ENCODE peak calls at places on chromosomes 5 and 9, in nine cellular contexts. Z is gastrocnemius medialis, Q is pancreas, E is left lung, F is MM.1S, K is tibial nerve, V is fibroblast of pulmonary artery, X is neural crest cell, W is Panc1. O is an unnamed sample.

GRCh38 chr9:137988701-137989100 is 111.1 kb downstream of the CACNA1B start:
- DNase-seq in X (no peak), Z (no peak), K (no peak), Q (no peak), V (no peak), F (no peak), W (no peak), E (no peak), O (no peak)

GRCh38 chr9:36163049-36163839 is 5.9 kb upstream of the CCIN start:
- DNase-seq in W (no peak), Q (peak), Z (peak), E (peak), K (no peak), X (peak), V (peak), F (no peak), O (no peak)

GRCh38 chr9:137872296-137872695 is 5.3 kb upstream of the CACNA1B start:
- DNase-seq in Z (no peak), F (no peak), W (no peak), V (no peak), E (no peak), Q (no peak), X (no peak), K (no peak), O (no peak)

GRCh38 chr9:89564257-89564878 is 40.4 kb upstream of the GADD45G start:
- DNase-seq in V (peak), W (no peak), K (no peak), Q (no peak), X (no peak), E (no peak), F (peak), Z (no peak), O (no peak)

GRCh38 chr5:132019857-132020555 is 8.5 kb upstream of the ACSL6 start:
- DNase-seq in X (no peak), E (no peak), W (no peak), F (peak), K (no peak), Z (no peak), V (no peak), Q (no peak), O (peak)

GRCh38 chr5:5430136-5430535 is 7.7 kb downstream of the ICE1 start:
- DNase-seq in E (no peak), W (no peak), F (no peak), K (no peak), X (no peak), Q (no peak), Z (no peak), V (no peak), O (no peak)

GRCh38 chr5:36389245-36389644 is 87.5 kb upstream of the RANBP3L start:
- DNase-seq in V (peak), X (no peak), E (no peak), Z (peak), Q (no peak), W (no peak), K (no peak), F (no peak), O (no peak)

GRCh38 chr5:180007582-180007981 is 64.0 kb downstream of the RNF130 start:
- DNase-seq in Q (no peak), F (no peak), X (no peak), V (no peak), Z (no peak), E (no peak), K (no peak), W (no peak), O (no peak)

GRCh38 chr5:131718487-131719014 is 78.3 kb downstream of the FNIP1 start:
- DNase-seq in Q (no peak), X (no peak), V (no peak), E (no peak), W (no peak), K (no peak), Z (no peak), F (no peak), O (no peak)

GRCh38 chr5:28548856-28549255 is 1510.5 kb upstream of the CDH9 start:
- DNase-seq in X (no peak), W (no peak), Z (no peak), E (no peak), V (no peak), Q (no peak), F (no peak), K (no peak), O (no peak)

GRCh38 chr5:13354611-13355010 is 589.9 kb downstream of the DNAH5 start:
- DNase-seq in Q (no peak), W (no peak), Z (no peak), V (no peak), X (no peak), E (no peak), F (no peak), K (no peak), O (no peak)

GRCh38 chr5:158032246-158032645 is 173.3 kb upstream of the CLINT1 start:
- DNase-seq in W (no peak), K (no peak), E (no peak), V (no peak), Z (no peak), F (no peak), X (no peak), Q (no peak), O (no peak)

GRCh38 chr9:124849801-124850200 is 3.5 kb upstream of the WDR38 start:
- DNase-seq in Q (no peak), X (no peak), Z (no peak), V (peak), W (no peak), E (no peak), F (no peak), K (peak), O (no peak)

GRCh38 chr5:166341708-166342329 is 1949.6 kb upstream of the WWC1 start:
- DNase-seq in F (no peak), K (no peak), V (no peak), Z (no peak), Q (no peak), W (no peak), E (no peak), X (no peak), O (no peak)
- TF ChIP-seq CTCF in F (peak), K (no peak), V (peak), Z (no peak), Q (no peak), W (peak), E (no peak), X (peak), O (no peak)

GRCh38 chr5:117800261-117800660 is 1188.1 kb downstream of the DTWD2 start:
- DNase-seq in E (no peak), K (no peak), W (no peak), Z (no peak), X (no peak), V (peak), F (no peak), Q (no peak), O (no peak)

GRCh38 chr5:117794847-117795246 is 1193.5 kb downstream of the DTWD2 start:
- DNase-seq in E (no peak), V (no peak), Z (no peak), Q (no peak), K (no peak), W (no peak), F (no peak), X (no peak), O (no peak)
- TF ChIP-seq CTCF in E (no peak), V (no peak), Z (no peak), Q (no peak), K (no peak), W (no peak), F (no peak), X (no peak), O (no peak)

GRCh38 chr9:23826120-23826629 is at the start of gene ELAVL2:
- DNase-seq in F (no peak), Z (peak), X (peak), W (no peak), Q (peak), E (peak), K (peak), V (peak), O (no peak)
- TF ChIP-seq CTCF in F (no peak), Z (no peak), X (peak), W (no peak), Q (no peak), E (no peak), K (no peak), V (no peak), O (no peak)

DNA sequence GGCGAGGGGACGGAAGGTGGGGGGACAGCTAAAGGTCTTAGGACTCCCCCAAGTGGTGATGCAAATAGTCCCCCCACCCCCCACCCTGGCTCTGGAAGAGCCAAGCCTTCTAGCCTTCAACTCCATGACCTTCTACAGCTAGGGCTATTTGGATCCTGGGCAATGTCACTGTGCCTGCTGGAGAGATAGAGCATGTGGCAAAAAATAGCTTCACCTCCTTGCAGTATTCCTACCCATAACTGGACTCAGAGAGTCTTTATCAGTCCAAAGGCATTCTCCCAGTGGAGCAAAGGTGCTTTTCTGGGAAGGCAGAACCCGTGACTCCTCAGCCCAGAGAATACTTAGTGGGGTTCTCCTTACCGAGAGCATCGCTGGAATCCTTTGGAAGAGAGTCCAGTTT is 48.9 kb upstream of the PPARGC1B start:
- DNase-seq in F (no peak), Z (no peak), E (no peak), X (no peak), K (no peak), V (no peak), Q (no peak), W (no peak), O (no peak)
- TF ChIP-seq CTCF in F (no peak), Z (no peak), E (no peak), X (no peak), K (no peak), V (no peak), Q (no peak), W (no peak), O (no peak)

DNA sequence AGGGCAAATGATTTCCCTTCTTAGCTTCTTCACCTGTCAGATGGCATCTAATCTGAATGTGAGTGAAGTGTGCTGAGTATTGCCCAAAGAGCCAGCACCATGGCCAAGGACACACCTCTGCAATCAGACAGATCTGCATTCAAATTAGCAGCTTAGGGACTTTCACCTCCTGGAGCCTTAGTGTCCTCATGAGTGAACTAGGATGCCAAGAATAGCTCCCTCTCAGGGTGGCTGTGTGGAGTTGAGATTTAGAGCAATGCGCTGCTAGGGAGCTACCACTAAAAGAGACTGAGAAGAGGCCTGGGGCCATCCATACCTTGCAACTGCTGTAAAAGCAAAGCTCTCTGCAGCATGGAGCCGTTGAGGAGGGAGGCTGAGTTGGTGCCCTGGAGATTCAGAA is 1.4 kb downstream of the CIZ1 start:
- DNase-seq in W (no peak), F (no peak), X (no peak), V (no peak), Z (no peak), E (no peak), Q (no peak), K (no peak), O (no peak)
- TF ChIP-seq CTCF in W (no peak), F (no peak), X (no peak), V (no peak), Z (no peak), E (no peak), Q (no peak), K (no peak), O (no peak)

GRCh38 chr5:91072891-91073290 is 310.2 kb downstream of the ARRDC3 start:
- DNase-seq in W (no peak), Q (no peak), K (no peak), F (no peak), Z (no peak), E (no peak), X (no peak), V (peak), O (no peak)
- TF ChIP-seq CTCF in W (no peak), Q (no peak), K (no peak), F (no peak), Z (no peak), E (no peak), X (no peak), V (no peak), O (no peak)